ENCODE peak calls at places on chromosomes 3 and 15, in four cellular contexts. L is adrenal gland, W is brain microvascular endothelial cell, V is cardiac muscle cell. N is an unnamed sample.

GRCh38 chr15:88061452-88061851 is 195.1 kb downstream of the NTRK3 start:
- DNase-seq in L (no peak), W (no peak), V (no peak), N (no peak)

GRCh38 chr3:24435581-24435980 is 59.1 kb downstream of the THRB start:
- DNase-seq in L (no peak), W (no peak), V (no peak), N (no peak)

GRCh38 chr3:107068980-107069379 is 308.3 kb upstream of the CCDC54 start:
- DNase-seq in L (no peak), W (peak), V (no peak), N (peak)

GRCh38 chr15:90300988-90301715 is 35.7 kb downstream of the NGRN start:
- DNase-seq in L (peak), W (peak), V (peak), N (peak)

GRCh38 chr15:77031376-77032050 is 36.6 kb downstream of the PSTPIP1 start:
- DNase-seq in L (peak), W (no peak), V (no peak), N (peak)

GRCh38 chr15:34783471-34783870 is 11.9 kb downstream of the ACTC1 start:
- DNase-seq in L (no peak), W (no peak), V (no peak), N (no peak)

GRCh38 chr3:46354984-46355383 is 1.1 kb downstream of the CCR2 start:
- DNase-seq in L (no peak), W (no peak), V (no peak), N (no peak)

GRCh38 chr3:11661827-11662226 is 18.1 kb upstream of the VGLL4 start:
- DNase-seq in L (no peak), W (peak), V (no peak), N (no peak)

GRCh38 chr3:47533481-47533880 is 20.0 kb upstream of the ELP6 start:
- DNase-seq in L (no peak), W (no peak), V (no peak), N (no peak)

GRCh38 chr3:77320514-77320913 is 280.6 kb downstream of the ROBO2 start:
- DNase-seq in L (no peak), W (peak), V (peak), N (no peak)

GRCh38 chr3:120572027-120572426 is 24.1 kb upstream of the NDUFB4 start:
- DNase-seq in L (no peak), W (no peak), V (no peak), N (no peak)

GRCh38 chr3:71109241-71109976 is 474.1 kb downstream of the FOXP1 start:
- DNase-seq in L (no peak), W (peak), V (no peak), N (no peak)

GRCh38 chr3:133885241-133885711 is 10.4 kb downstream of the RAB6B start:
- DNase-seq in L (no peak), W (no peak), V (no peak), N (no peak)

GRCh38 chr3:154122096-154122911 is 1.1 kb downstream of the ARHGEF26 start:
- DNase-seq in L (peak), W (no peak), V (peak), N (peak)

DNA sequence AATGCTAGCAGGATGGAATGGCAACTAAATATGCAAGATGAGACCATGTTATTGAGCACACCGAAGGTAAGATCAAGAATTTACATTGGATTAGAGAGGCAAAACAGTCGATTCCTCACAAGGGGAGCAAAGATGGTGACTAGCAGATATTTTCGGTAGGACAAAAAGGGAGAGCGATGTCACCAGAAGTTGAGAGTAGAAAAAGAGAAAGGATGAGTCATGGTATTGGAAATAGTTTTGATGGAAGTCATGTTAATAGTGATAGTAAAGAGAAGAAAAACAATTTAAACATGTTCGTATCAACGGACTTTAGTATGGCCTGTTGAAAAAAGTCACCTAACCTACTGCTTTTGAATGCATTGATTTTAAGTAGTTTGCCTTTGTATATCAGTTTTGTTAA is 55.0 kb downstream of the UBE2E2 start:
- DNase-seq in L (no peak), W (peak), V (no peak), N (no peak)
- H3K4me3 ChIP-seq in L (no peak), W (no peak), V (no peak), N (no peak)

GRCh38 chr3:37974928-37975223 is 15.7 kb upstream of the VILL start:
- DNase-seq in L (no peak), W (no peak), V (no peak), N (no peak)
- TF ChIP-seq CTCF in L (no peak), W (no peak), V (no peak), N (no peak)

GRCh38 chr15:92655178-92655995 is at the start of gene FAM174B:
- DNase-seq in L (no peak), W (no peak), V (peak), N (peak)
- H3K4me3 ChIP-seq in L (peak), W (peak), V (peak), N (peak)

GRCh38 chr3:139679218-139679617 is 1.4 kb upstream of the NMNAT3 start:
- DNase-seq in L (no peak), W (no peak), V (no peak), N (no peak)

GRCh38 chr3:139674585-139675260 is 3.0 kb downstream of the NMNAT3 start:
- DNase-seq in L (no peak), W (no peak), V (no peak), N (no peak)

GRCh38 chr3:139675327-139675726 is 2.4 kb downstream of the NMNAT3 start:
- DNase-seq in L (no peak), W (no peak), V (no peak), N (no peak)

GRCh38 chr3:139676634-139677197 is 1.1 kb downstream of the NMNAT3 start:
- DNase-seq in L (no peak), W (no peak), V (no peak), N (no peak)

DNA sequence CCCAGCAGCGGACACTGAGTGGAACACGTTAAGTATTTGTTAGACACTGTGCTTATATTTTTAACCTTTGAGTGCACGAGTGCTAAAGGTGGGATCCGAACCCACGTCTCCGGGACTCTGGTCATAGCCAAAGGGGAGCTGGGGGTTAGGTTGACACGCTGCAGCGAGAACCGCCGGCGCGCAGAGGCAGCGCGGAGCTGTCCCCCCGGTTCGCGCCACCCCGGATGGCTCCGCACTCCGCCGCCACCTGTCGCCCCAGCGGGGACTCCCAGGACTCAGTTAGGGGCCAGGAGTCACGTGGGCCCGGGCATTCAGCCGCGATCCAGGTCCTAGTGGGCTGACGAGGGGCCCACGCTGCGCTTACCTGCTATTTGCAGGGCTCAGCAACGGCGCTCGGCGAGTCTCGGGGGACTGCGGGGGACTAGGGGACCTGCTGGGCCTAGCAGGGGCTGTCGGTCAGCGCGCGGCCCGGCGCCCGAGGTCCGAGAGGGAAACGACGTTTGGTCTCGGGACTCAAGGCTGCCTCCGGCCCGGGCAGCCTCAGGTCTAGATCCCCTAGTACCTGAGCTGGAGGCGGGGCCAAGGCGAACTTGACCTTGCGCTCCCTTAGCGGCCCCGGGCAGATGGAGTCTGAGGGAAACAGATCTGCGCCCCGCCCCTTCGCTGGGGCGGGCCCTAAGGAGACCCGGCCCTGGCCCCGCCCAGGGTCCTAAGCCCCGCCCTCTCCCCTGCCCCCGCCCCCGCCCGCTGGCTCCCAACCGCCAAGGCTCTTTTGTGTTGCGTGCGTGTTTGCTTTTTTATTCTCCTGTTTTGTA is at the start of gene NMNAT3:
- DNase-seq in L (peak), W (peak), V (peak), N (peak)
- TF ChIP-seq CTCF in L (no peak), W (no peak), V (no peak), N (no peak)